ENCODE peak calls at places on chromosomes 12 and 14, in four cellular contexts. D is nephron progenitor cell, Q is colonic mucosa, V is esophagus squamous epithelium. G is an unnamed sample.

GRCh38 chr14:41137741-41138140 is 468.9 kb upstream of the LRFN5 start:
- DNase-seq in D (no peak), Q (no peak), V (no peak), G (no peak)

GRCh38 chr14:52079239-52079956 is 10.5 kb upstream of the NID2 start:
- DNase-seq in D (no peak), Q (no peak), V (no peak), G (no peak)

GRCh38 chr12:108357834-108358579 is 18.9 kb upstream of the CMKLR1 start:
- DNase-seq in D (no peak), Q (no peak), V (no peak), G (no peak)

GRCh38 chr12:124506145-124506831 is 61.1 kb downstream of the NCOR2 start:
- DNase-seq in D (no peak), Q (peak), V (peak), G (no peak)

GRCh38 chr14:99389171-99389826 is 91.4 kb downstream of the SETD3 start:
- DNase-seq in D (peak), Q (peak), V (no peak), G (no peak)

GRCh38 chr12:30646821-30647220 is 48.8 kb downstream of the IPO8 start:
- DNase-seq in D (no peak), Q (no peak), V (no peak), G (no peak)

GRCh38 chr12:4089147-4089606 is 184.4 kb upstream of the CCND2 start:
- DNase-seq in D (peak), Q (no peak), V (no peak), G (no peak)

GRCh38 chr12:64219135-64219534 is 3.0 kb downstream of the KICS2 start:
- DNase-seq in D (no peak), Q (no peak), V (no peak), G (no peak)

GRCh38 chr14:99749763-99750715 is 43.2 kb upstream of the EML1 start:
- DNase-seq in D (no peak), Q (no peak), V (no peak), G (no peak)

GRCh38 chr14:63908667-63909264 is 56.0 kb downstream of the SYNE2 start:
- DNase-seq in D (no peak), Q (no peak), V (no peak), G (no peak)

GRCh38 chr12:83168756-83169155 is 482.1 kb downstream of the TMTC2 start:
- DNase-seq in D (no peak), Q (no peak), V (no peak), G (no peak)

GRCh38 chr12:102216086-102216691 is 18.6 kb upstream of the PMCH start:
- DNase-seq in D (no peak), Q (no peak), V (no peak), G (no peak)

GRCh38 chr12:53601296-53601847 is 24.8 kb downstream of the ATF7 start:
- DNase-seq in D (no peak), Q (no peak), V (no peak), G (no peak)

GRCh38 chr12:926641-927040 is 22.9 kb downstream of the RAD52 start:
- DNase-seq in D (no peak), Q (no peak), V (no peak), G (no peak)

GRCh38 chr14:105919458-105920150 is 393.2 kb downstream of the TMEM121 start:
- DNase-seq in D (no peak), Q (no peak), V (no peak), G (no peak)

GRCh38 chr14:99677231-99677891 is 6.7 kb upstream of the CYP46A1 start:
- DNase-seq in D (no peak), Q (no peak), V (no peak), G (no peak)

GRCh38 chr12:6211421-6211869 is 11.2 kb downstream of the CD9 start:
- DNase-seq in D (no peak), Q (no peak), V (no peak), G (no peak)

GRCh38 chr12:113418213-113418879 is 3.8 kb upstream of the SDSL start:
- DNase-seq in D (no peak), Q (no peak), V (no peak), G (no peak)

DNA sequence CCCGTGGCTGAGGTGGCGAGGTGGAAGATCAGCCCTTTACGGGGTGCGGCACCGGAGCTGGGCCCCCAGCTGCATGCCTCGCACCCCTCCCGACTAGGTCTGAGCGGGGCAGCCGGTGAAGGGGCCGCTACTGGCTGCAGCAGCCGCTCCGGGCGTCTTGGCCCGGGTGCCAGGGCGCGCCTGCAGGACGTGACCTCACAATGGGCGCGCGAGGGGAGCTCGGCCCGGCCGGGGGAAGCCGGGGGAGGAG is 397 bp downstream of the BAG5 start:
- DNase-seq in D (no peak), Q (no peak), V (no peak), G (no peak)
- TF ChIP-seq CTCF in D (no peak), Q (no peak), V (no peak), G (no peak)

GRCh38 chr14:96698846-96699543 is 98.2 kb upstream of the VRK1 start:
- DNase-seq in D (no peak), Q (no peak), V (no peak), G (no peak)
- TF ChIP-seq CTCF in D (no peak), Q (no peak), V (no peak), G (peak)

DNA sequence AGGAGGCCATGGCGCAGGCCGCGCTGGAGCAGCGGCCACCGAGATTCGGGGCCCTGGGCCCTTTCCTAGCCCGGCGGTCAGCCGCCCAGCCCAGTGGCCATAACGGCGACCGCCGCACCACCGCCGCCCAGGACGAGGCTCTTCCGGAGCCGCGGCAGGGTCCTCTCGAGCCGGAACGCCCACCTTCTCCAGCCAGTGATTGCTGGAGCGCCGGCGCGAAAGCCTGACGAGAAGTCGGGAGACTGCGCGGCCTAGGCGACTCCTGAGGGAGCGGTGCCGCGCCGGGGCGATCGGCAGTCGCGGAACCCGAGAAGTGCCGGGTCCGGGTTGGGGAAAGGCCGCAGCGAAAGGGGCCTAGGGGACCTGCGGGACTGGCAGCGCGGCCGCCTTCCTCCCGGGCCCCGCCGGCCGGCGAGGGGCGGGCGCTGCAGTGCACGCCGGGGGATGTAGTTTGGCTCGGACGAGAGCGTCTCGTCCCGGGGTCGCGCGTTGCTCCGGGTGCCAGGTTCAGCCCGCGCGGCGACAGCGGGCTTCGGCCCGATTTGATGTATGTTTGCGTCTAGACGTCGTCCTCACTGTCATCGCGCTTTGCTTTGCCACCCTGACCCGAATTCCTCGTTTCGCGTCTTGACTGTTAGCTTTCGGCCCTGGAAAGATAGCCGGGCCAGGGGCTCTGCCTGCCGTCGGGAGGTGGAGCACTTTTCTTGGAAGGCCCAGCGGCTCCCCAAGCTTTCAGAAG is at the start of gene VTI1B:
- DNase-seq in D (peak), Q (peak), V (peak), G (peak)
- TF ChIP-seq CTCF in D (no peak), Q (no peak), V (peak), G (no peak)

GRCh38 chr14:20866963-20867362 is 24.2 kb upstream of the RNASE3 start:
- DNase-seq in D (peak), Q (no peak), V (no peak), G (no peak)
- TF ChIP-seq CTCF in D (peak), Q (no peak), V (peak), G (peak)